ENCODE peak calls at places on chromosomes 4 and X, in four cellular contexts. Q, Y, O and Z are unnamed samples.

GRCh38 chrX:21725498-21725897 is 32.4 kb downstream of the SMPX start:
- DNase-seq in Q (peak; percentile 45), Y (no peak), O (peak; percentile 60), Z (no peak)

GRCh38 chrX:15674514-15674898 is 9.9 kb upstream of the CLTRN start:
- DNase-seq in Q (peak; percentile 97), Y (no peak), O (peak; percentile 96), Z (no peak)

GRCh38 chrX:16743604-16744325 is 24.4 kb downstream of the SYAP1 start:
- DNase-seq in Q (peak; percentile 61), Y (no peak), O (peak; percentile 92), Z (no peak)

GRCh38 chr4:7402526-7402925 is 32.2 kb downstream of the PSAPL1 start:
- DNase-seq in Q (no peak), Y (no peak), O (no peak), Z (no peak)

GRCh38 chr4:8289151-8289750 is 19.7 kb downstream of the HTRA3 start:
- DNase-seq in Q (no peak), Y (no peak), O (no peak), Z (no peak)

GRCh38 chr4:17544831-17545234 is 29.9 kb downstream of the CLRN2 start:
- DNase-seq in Q (no peak), Y (no peak), O (no peak), Z (peak; percentile 2)

GRCh38 chr4:168630445-168631187 is 133.8 kb downstream of the PALLD start:
- DNase-seq in Q (peak; percentile 57), Y (no peak), O (peak; percentile 88), Z (peak; percentile 55)

GRCh38 chrX:38811515-38812239 is 10.4 kb downstream of the MID1IP1 start:
- DNase-seq in Q (no peak), Y (no peak), O (no peak), Z (no peak)

GRCh38 chrX:139429913-139430312 is 100.6 kb upstream of the F9 start:
- DNase-seq in Q (peak; percentile 2), Y (no peak), O (no peak), Z (no peak)

GRCh38 chr4:123014038-123014437 is 91.6 kb upstream of the NUDT6 start:
- DNase-seq in Q (no peak), Y (no peak), O (no peak), Z (no peak)

GRCh38 chr4:150181536-150181935 is 103.3 kb downstream of the DCLK2 start:
- DNase-seq in Q (no peak), Y (no peak), O (peak; percentile 62), Z (no peak)

GRCh38 chr4:26140150-26140898 is 180.5 kb upstream of the RBPJ start:
- DNase-seq in Q (no peak), Y (no peak), O (peak; percentile 59), Z (no peak)

GRCh38 chr4:72786401-72786990 is 217.5 kb upstream of the ADAMTS3 start:
- DNase-seq in Q (no peak), Y (no peak), O (no peak), Z (no peak)

GRCh38 chr4:83329521-83330105 is 5.0 kb downstream of the HPSE start:
- DNase-seq in Q (no peak), Y (no peak), O (peak; percentile 5), Z (no peak)

GRCh38 chr4:5918331-5919030 is 25.6 kb upstream of the CRMP1 start:
- DNase-seq in Q (no peak), Y (no peak), O (no peak), Z (no peak)

GRCh38 chrX:96752776-96753175 is 68.1 kb downstream of the DIAPH2 start:
- DNase-seq in Q (no peak), Y (no peak), O (no peak), Z (no peak)

GRCh38 chrX:39418936-39419659 is 617.8 kb downstream of the MID1IP1 start:
- DNase-seq in Q (no peak), Y (no peak), O (no peak), Z (no peak)

GRCh38 chrX:1358793-1359476 is 22.4 kb downstream of the IL3RA start:
- DNase-seq in Q (no peak), Y (no peak), O (no peak), Z (no peak)

GRCh38 chr4:168725935-168726334 is 229.1 kb downstream of the PALLD start:
- DNase-seq in Q (no peak), Y (no peak), O (no peak), Z (no peak)

GRCh38 chr4:188403272-188403671 is 264.0 kb downstream of the TRIML1 start:
- DNase-seq in Q (no peak), Y (no peak), O (no peak), Z (no peak)

DNA sequence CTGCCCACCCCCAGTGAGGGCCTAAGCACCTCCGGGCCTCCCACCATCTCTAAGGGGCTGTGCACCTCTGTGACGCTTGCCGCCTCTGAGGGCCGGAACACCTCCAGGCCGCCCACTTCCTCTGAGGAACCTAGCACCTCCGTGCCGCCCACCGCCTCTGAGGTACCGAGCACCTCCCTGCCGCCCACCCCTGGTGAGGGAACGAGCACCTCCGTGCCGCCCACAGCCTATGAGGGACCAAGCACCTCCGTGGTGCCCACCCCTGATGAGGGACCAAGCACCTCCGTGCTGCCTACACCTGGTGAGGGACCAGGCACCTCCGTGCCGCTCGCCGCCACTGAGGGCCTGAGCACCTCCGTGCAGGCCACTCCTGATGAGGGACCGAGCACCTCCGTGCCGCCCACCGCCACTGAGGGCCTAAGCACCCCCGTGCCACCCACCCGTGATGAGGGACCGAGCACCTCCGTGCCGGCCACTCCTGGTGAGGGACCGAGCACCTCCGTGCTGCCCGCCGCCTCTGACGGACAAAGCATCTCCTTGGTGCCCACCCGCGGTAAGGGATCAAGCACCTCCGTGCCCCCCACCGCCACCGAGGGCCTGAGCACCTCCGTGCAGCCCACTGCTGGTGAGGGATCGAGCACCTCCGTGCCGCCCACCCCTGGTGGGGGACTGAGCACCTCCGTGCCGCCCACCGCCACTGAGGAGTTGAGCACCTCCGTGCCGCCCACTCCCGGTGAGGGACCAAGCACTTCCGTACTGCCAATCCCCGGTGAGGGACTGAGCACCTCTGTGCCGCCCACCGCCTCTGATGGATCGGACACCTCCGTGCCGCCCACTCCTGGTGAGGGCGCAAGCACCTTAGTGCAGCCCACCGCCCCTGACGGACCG is 977 bp downstream of the MAGEE1 start:
- DNase-seq in Q (no peak), Y (no peak), O (no peak), Z (no peak)
- H3K27ac ChIP-seq in Q (peak overlapping the region; percentile 85), Y (no peak overlapping the region), O (no peak overlapping the region), Z (no peak overlapping the region)

DNA sequence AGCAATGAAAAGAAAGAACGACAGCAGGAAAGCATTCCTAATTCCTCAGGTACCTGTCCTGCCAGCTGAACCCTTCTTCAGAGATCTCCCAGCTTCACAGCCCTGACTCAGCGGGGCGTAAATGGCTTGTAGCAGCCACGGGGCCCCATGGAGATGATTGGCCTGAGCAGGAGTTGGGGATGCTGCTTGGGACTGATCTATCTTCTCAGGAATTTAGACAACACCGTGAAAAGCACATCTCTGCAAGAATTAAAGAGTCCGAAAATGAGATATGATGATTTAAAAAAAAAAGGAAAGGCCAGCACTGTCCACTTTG is 22.5 kb upstream of the SLC25A4 start:
- DNase-seq in Q (no peak), Y (no peak), O (no peak), Z (no peak)
- H3K27ac ChIP-seq in Q (no peak overlapping the region), Y (peak overlapping the region; percentile 25), O (no peak overlapping the region), Z (no peak overlapping the region)

GRCh38 chrX:46648660-46649059 is 75.1 kb downstream of the CHST7 start:
- DNase-seq in Q (no peak), Y (no peak), O (no peak), Z (no peak)

GRCh38 chrX:46649421-46650260 is 76.1 kb downstream of the CHST7 start:
- DNase-seq in Q (no peak), Y (peak; percentile 13), O (peak; percentile 19), Z (no peak)

DNA sequence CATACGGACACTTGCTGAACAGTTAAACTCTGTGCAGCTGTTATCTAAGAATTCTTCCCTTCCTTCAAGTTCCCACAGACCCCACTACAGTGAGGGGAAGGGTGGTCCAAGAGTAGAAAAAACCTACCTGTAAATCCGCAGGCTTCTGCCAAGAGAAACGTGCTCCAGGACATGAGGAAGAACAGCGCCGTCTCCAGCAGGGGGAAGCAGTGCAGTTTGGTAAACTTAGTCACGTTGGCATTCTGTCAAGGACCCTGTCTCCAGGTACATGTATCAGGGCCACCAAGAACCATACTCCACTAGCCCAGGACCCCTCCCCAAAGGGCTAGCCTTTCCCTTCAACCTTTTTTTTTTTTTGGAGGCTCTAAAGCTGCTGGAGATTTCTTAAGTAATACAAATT is 79.9 kb downstream of the CHST7 start:
- DNase-seq in Q (peak; percentile 38), Y (no peak), O (peak; percentile 4), Z (no peak)
- H3K27ac ChIP-seq in Q (no peak overlapping the region), Y (no peak overlapping the region), O (no peak overlapping the region), Z (no peak overlapping the region)

DNA sequence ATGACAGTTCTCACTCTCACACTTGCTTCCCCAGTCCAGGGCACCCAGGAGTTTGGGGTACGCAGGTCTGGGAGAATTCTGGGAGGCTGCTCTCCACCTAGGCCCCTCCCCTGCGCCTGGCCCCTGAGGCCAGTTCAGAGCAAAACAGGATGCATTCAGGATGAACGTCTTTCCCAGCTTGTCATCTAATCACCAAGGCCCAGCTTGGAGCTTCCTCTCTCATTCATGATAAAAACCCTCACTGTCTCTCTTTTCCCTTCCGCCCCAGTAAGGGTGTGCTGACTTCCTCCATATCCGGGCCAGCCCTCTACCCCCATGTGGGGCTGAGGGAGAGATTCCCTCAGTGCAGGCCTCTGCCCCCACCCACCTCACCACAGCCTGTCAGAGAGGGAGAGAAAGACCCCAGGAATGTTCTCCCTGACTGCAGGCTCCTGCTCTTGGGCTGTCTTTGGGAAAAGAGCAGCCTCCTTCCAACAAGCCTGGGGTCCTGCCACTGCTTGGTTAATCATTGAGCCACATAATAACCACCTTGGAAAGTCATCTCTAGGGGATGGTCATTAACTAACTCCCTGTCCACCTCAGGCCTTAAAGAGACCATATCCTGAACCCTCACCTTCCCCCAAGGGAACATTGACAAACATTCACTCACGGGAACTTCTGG is 50.1 kb downstream of the STARD8 start:
- DNase-seq in Q (no peak), Y (no peak), O (no peak), Z (no peak)
- H3K27ac ChIP-seq in Q (no peak overlapping the region), Y (no peak overlapping the region), O (no peak overlapping the region), Z (no peak overlapping the region)

DNA sequence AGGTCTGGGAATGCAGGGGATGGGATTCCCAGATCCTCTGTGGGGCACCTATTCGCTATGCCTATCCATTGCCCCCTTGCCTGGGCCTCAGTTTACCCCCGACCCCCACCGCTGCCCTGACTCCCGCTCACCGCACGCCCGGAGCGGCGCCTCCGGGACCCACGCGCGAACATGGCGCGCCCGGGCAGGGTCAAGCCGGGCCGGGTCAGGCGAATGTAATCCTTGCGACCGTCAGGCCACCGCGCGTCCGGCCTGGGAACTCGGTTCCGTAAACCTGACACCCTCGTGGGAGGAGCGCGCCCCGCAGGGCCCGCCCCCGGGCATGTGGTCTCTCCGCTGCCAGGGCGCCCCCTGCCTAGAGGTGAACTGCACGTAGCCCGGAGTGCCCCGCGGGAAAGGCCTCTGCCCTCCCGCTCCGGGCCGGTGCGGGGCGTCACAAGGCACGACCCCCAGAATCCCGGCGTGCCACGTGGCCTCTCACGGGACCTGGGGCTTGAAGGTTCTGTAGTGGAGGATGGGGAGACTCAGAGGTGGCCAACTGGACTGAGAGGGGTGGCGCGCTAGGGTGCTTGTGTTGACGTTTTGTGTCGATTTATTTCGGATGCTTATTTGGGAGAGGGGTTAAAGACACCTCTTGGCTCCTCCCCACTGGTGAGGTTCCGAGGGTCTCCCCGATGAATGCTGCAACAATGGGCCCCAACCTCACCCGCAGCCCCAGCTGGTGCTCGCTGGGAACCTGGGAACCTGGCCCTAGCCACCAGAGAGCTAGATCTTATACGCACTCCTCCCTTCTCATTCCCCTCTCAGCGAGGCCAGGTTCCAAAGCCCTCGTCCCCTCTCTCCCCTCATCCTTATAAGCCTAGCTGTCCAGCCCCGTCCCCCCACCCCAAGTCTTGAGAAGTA is at the start of gene PRICKLE3:
- DNase-seq in Q (peak; percentile 84), Y (no peak), O (peak; percentile 29), Z (peak; percentile 55)
- H3K27ac ChIP-seq in Q (peak within 1 kb of the TSS; percentile 100), Y (peak within 1 kb of the TSS; percentile 32), O (peak within 1 kb of the TSS; percentile 34), Z (no peak within 1 kb of the TSS)